ENCODE peak calls at places on chromosomes 16 and 17, in five cellular contexts. M, A, B, Q and T are unnamed samples.
A peak's percentile ranks its signal among the peaks of the same experiment; 100 is the strongest.

GRCh38 chr16:88779406-88780099 is 5.5 kb downstream of the PIEZO1 start:
- DNase-seq in Q (no peak), M (no peak), A (peak; percentile 86), B (no peak), T (no peak)

GRCh38 chr17:57552114-57552601 is 192.9 kb downstream of the CCDC182 start:
- DNase-seq in A (no peak), Q (no peak), B (no peak), M (no peak), T (no peak)

GRCh38 chr16:679808-680624 is at the start of gene STUB1:
- DNase-seq in B (peak; percentile 84), M (peak; percentile 93), Q (peak; percentile 86), A (peak; percentile 95), T (peak; percentile 56)

GRCh38 chr17:83058478-83059167 is 20.8 kb upstream of the METRNL start:
- DNase-seq in B (no peak), Q (no peak), A (peak; percentile 46), M (no peak), T (no peak)

GRCh38 chr16:75789237-75789636 is 62.9 kb upstream of the CPHXL start:
- DNase-seq in M (peak; percentile 66), Q (peak; percentile 40), A (no peak), B (no peak), T (peak; percentile 18)

GRCh38 chr16:84647830-84648594 is at the start of gene KLHL36:
- DNase-seq in Q (peak; percentile 43), M (peak; percentile 56), B (peak; percentile 72), A (peak; percentile 73), T (no peak)

GRCh38 chr16:17204248-17205043 is 266.3 kb downstream of the XYLT1 start:
- DNase-seq in M (no peak), Q (no peak), B (no peak), A (no peak), T (no peak)

GRCh38 chr16:19898924-19899604 is 14.4 kb upstream of the GPRC5B start:
- DNase-seq in M (peak; percentile 64), A (no peak), B (no peak), Q (peak; percentile 57), T (peak; percentile 29)

GRCh38 chr17:60134396-60135159 is 15.2 kb upstream of the CA4 start:
- DNase-seq in Q (peak; percentile 52), A (peak; percentile 50), M (no peak), B (no peak), T (no peak)

GRCh38 chr16:81397058-81397878 is 47.3 kb upstream of the CMIP start:
- DNase-seq in A (no peak), Q (no peak), B (no peak), M (no peak), T (no peak)

GRCh38 chr16:56989988-56990387 is 631 bp downstream of the NLRC5 start:
- DNase-seq in B (no peak), A (no peak), M (no peak), Q (no peak), T (no peak)

GRCh38 chr17:39696731-39697130 is 3.1 kb upstream of the ERBB2 start:
- DNase-seq in M (no peak), A (no peak), Q (no peak), B (no peak), T (no peak)

GRCh38 chr16:19130852-19131808 is 17.4 kb downstream of the ITPRIPL2 start:
- DNase-seq in B (no peak), Q (peak; percentile 85), M (peak; percentile 99), A (peak; percentile 76), T (peak; percentile 44)

GRCh38 chr17:59848778-59849177 is 44.0 kb downstream of the TUBD1 start:
- DNase-seq in A (peak; percentile 91), B (no peak), M (no peak), Q (no peak), T (no peak)

GRCh38 chr17:34299918-34300600 is 14.5 kb downstream of the CCL11 start:
- DNase-seq in Q (peak; percentile 80), A (no peak), M (no peak), B (no peak), T (no peak)

GRCh38 chr16:61987474-61988012 is 48.7 kb downstream of the CDH8 start:
- DNase-seq in M (no peak), Q (no peak), B (no peak), A (no peak), T (no peak)

GRCh38 chr16:9134739-9135138 is 43.3 kb downstream of the HAPSTR1 start:
- DNase-seq in A (peak; percentile 65), B (peak; percentile 46), Q (peak; percentile 56), M (peak; percentile 68), T (peak; percentile 32)

GRCh38 chr16:30697264-30698138 is 1.5 kb upstream of the SRCAP start:
- DNase-seq in Q (no peak), A (peak; percentile 99), B (no peak), M (no peak), T (peak; percentile 34)

GRCh38 chr17:16415031-16415924 is at the start of gene TRPV2:
- DNase-seq in A (no peak), M (no peak), B (no peak), Q (no peak), T (no peak)

GRCh38 chr17:50359005-50359699 is 13.2 kb downstream of the XYLT2 start:
- DNase-seq in M (no peak), A (peak; percentile 63), Q (no peak), B (no peak), T (no peak)

GRCh38 chr16:1379054-1379862 is 27.5 kb downstream of the GNPTG start:
- DNase-seq in Q (peak; percentile 79), A (peak; percentile 86), M (peak; percentile 75), B (peak; percentile 55), T (peak; percentile 53)

GRCh38 chr17:66228887-66229782 is at the start of gene APOH:
- DNase-seq in A (no peak), M (no peak), Q (no peak), B (no peak), T (no peak)

GRCh38 chr16:21166561-21166961 is 8.1 kb downstream of the LDAF1 start:
- DNase-seq in Q (peak; percentile 11), M (no peak), A (no peak), B (no peak), T (no peak)

GRCh38 chr17:13756763-13757162 is 155.0 kb upstream of the HS3ST3A1 start:
- DNase-seq in M (no peak), Q (no peak), A (no peak), B (no peak), T (no peak)

GRCh38 chr17:48642843-48643696 is 16.9 kb upstream of the HOXB9 start:
- DNase-seq in B (no peak), Q (no peak), M (no peak), A (peak; percentile 7), T (no peak)

GRCh38 chr17:65415991-65416390 is 145.5 kb downstream of the AXIN2 start:
- DNase-seq in B (no peak), Q (no peak), A (no peak), M (no peak), T (no peak)

GRCh38 chr17:8791910-8792270 is 7.3 kb downstream of the MFSD6L start:
- DNase-seq in Q (peak; percentile 79), A (no peak), B (no peak), M (peak; percentile 70), T (no peak)

GRCh38 chr17:40422990-40423611 is 5.4 kb upstream of the TOP2A start:
- DNase-seq in Q (no peak), A (no peak), B (no peak), M (no peak), T (no peak)

GRCh38 chr16:6645758-6646423 is 686.8 kb upstream of the RBFOX1 start:
- DNase-seq in Q (no peak), M (no peak), A (no peak), B (no peak), T (no peak)

GRCh38 chr17:68539536-68540469 is 27.6 kb downstream of the PRKAR1A start:
- DNase-seq in A (no peak), M (no peak), Q (peak; percentile 10), B (no peak), T (peak; percentile 45)

GRCh38 chr16:22195445-22195694 is 10.7 kb upstream of the EEF2K start:
- DNase-seq in A (no peak), M (no peak), B (no peak), Q (no peak), T (no peak)

GRCh38 chr17:1920948-1921351 is 91.1 kb downstream of the RPA1 start:
- DNase-seq in Q (no peak), A (no peak), M (no peak), B (no peak), T (no peak)

GRCh38 chr16:27444470-27444869 is 42.5 kb downstream of the IL21R start:
- DNase-seq in M (no peak), A (peak; percentile 46), B (no peak), Q (no peak), T (no peak)

GRCh38 chr17:79624658-79625478 is 14.0 kb upstream of the RBFOX3 start:
- DNase-seq in B (no peak), M (no peak), Q (no peak), A (peak; percentile 38), T (no peak)

GRCh38 chr16:14456793-14457481 is 173.1 kb downstream of the PARN start:
- DNase-seq in Q (peak; percentile 48), A (no peak), B (no peak), M (no peak), T (no peak)

GRCh38 chr17:4587803-4588202 is 3.5 kb downstream of the SMTNL2 start:
- DNase-seq in Q (no peak), B (no peak), M (no peak), A (no peak), T (no peak)

GRCh38 chr17:82215095-82215971 is 2.7 kb upstream of the CCDC57 start:
- DNase-seq in M (peak; percentile 31), B (no peak), Q (no peak), A (peak; percentile 65), T (no peak)

GRCh38 chr16:79589495-79590134 is 10.9 kb downstream of the MAF start:
- DNase-seq in B (no peak), A (no peak), M (no peak), Q (no peak), T (no peak)

GRCh38 chr17:31116167-31116566 is 21.4 kb downstream of the NF1 start:
- DNase-seq in A (no peak), M (no peak), Q (no peak), B (no peak), T (no peak)